ENCODE peak calls at places on chromosomes 12 and 14, in ten cellular contexts. T, S, Z, M, D, Y, G, Q, A and N are unnamed samples.

GRCh38 chr12:116861331-116861730 is 19.9 kb downstream of the HRK start:
- DNase-seq in Y (peak), G (no peak), T (peak), S (no peak), Z (peak), Q (no peak), A (peak), D (no peak), M (peak), N (peak)

GRCh38 chr12:106416273-106416672 is 58.7 kb downstream of the POLR3B start:
- DNase-seq in D (no peak), G (no peak), T (no peak), Y (peak), Z (no peak), M (no peak), Q (no peak), S (no peak), A (no peak), N (no peak)

GRCh38 chr14:105389534-105389933 is 8.8 kb upstream of the TEX22 start:
- DNase-seq in Y (no peak), Q (no peak), A (peak), T (no peak), S (no peak), D (no peak), M (no peak), Z (no peak), G (no peak), N (no peak)

GRCh38 chr14:61385002-61385685 is 63.8 kb downstream of the PRKCH start:
- DNase-seq in S (no peak), A (no peak), T (no peak), M (no peak), G (no peak), Q (no peak), Z (no peak), D (no peak), Y (peak), N (no peak)

GRCh38 chr12:24852420-24852819 is 96.5 kb downstream of the BCAT1 start:
- DNase-seq in M (no peak), Q (no peak), Y (no peak), Z (no peak), S (no peak), G (no peak), T (no peak), D (no peak), A (no peak), N (no peak)

GRCh38 chr12:104376650-104377506 is 73.3 kb downstream of the EID3 start:
- DNase-seq in Z (no peak), D (no peak), Q (no peak), S (no peak), G (no peak), T (no peak), M (no peak), Y (peak), A (no peak), N (no peak)

GRCh38 chr12:11513288-11513687 is 117.9 kb upstream of the PRB2 start:
- DNase-seq in Z (no peak), S (no peak), T (no peak), M (no peak), Q (no peak), D (peak), Y (peak), G (no peak), A (no peak), N (no peak)

GRCh38 chr14:68716698-68717097 is 76.2 kb downstream of the ZFP36L1 start:
- DNase-seq in G (no peak), M (no peak), Y (no peak), Q (no peak), Z (no peak), S (no peak), D (peak), T (no peak), A (no peak), N (no peak)

GRCh38 chr14:34322940-34323418 is 139.1 kb downstream of the SPTSSA start:
- DNase-seq in M (no peak), G (no peak), Q (peak), A (peak), Y (peak), D (peak), S (peak), T (peak), Z (peak), N (peak)

GRCh38 chr12:19639781-19640180 is 200.5 kb downstream of the AEBP2 start:
- DNase-seq in G (no peak), S (no peak), D (no peak), Q (no peak), M (no peak), Z (no peak), Y (no peak), T (no peak), A (no peak), N (no peak)

GRCh38 chr12:117587646-117588287 is 226.3 kb upstream of the NOS1 start:
- DNase-seq in A (peak), D (peak), Y (peak), Z (peak), T (peak), G (peak), M (no peak), S (peak), Q (peak), N (peak)

GRCh38 chr12:85626031-85626781 is 210.0 kb downstream of the RASSF9 start:
- DNase-seq in D (no peak), A (no peak), M (no peak), Y (peak), Z (no peak), T (no peak), G (no peak), Q (no peak), S (peak), N (no peak)

GRCh38 chr14:65222434-65222833 is 120.1 kb upstream of the MAX start:
- DNase-seq in A (peak), S (peak), D (no peak), Q (peak), T (peak), G (no peak), M (no peak), Z (peak), Y (peak), N (peak)

GRCh38 chr14:53027031-53027430 is 76.2 kb upstream of the FERMT2 start:
- DNase-seq in A (no peak), Y (no peak), G (no peak), S (no peak), T (no peak), D (no peak), Q (no peak), M (no peak), Z (no peak), N (no peak)

GRCh38 chr12:83461326-83461985 is 774.8 kb downstream of the TMTC2 start:
- DNase-seq in D (no peak), Y (peak), Z (no peak), Q (no peak), T (no peak), M (no peak), A (no peak), S (no peak), G (no peak), N (no peak)

GRCh38 chr14:69749956-69750355 is 17.0 kb upstream of the SRSF5 start:
- DNase-seq in Q (no peak), D (peak), G (no peak), T (no peak), M (peak), Y (no peak), A (no peak), S (no peak), Z (no peak), N (no peak)

GRCh38 chr12:22416831-22417230 is 82.3 kb upstream of the ST8SIA1 start:
- DNase-seq in T (no peak), G (no peak), D (no peak), A (no peak), M (no peak), Y (peak), S (no peak), Z (no peak), Q (no peak), N (no peak)

GRCh38 chr14:101620039-101620788 is 58.9 kb downstream of the DIO3 start:
- DNase-seq in S (no peak), Z (no peak), A (no peak), Y (no peak), T (peak), G (no peak), M (no peak), Q (no peak), D (no peak), N (no peak)

GRCh38 chr12:1741154-1741949 is 50.5 kb downstream of the ADIPOR2 start:
- DNase-seq in Y (peak), M (no peak), A (no peak), S (no peak), Q (no peak), T (no peak), Z (no peak), D (peak), G (no peak), N (no peak)

GRCh38 chr12:91990525-91990924 is 155.1 kb downstream of the BTG1 start:
- DNase-seq in Z (no peak), Y (peak), A (no peak), S (no peak), G (no peak), T (no peak), D (no peak), M (no peak), Q (no peak), N (no peak)

GRCh38 chr14:104968153-104968527 is 10.0 kb downstream of the AHNAK2 start:
- DNase-seq in G (peak), Q (no peak), A (peak), T (no peak), S (peak), D (no peak), Y (peak), M (no peak), Z (no peak), N (no peak)

GRCh38 chr12:112843272-112843671 is 51.7 kb downstream of the RPH3A start:
- DNase-seq in M (no peak), Y (peak), S (no peak), A (no peak), Q (no peak), G (no peak), D (no peak), Z (no peak), T (no peak), N (no peak)

GRCh38 chr12:89355243-89356068 is 3.2 kb upstream of the DUSP6 start:
- DNase-seq in D (peak), Q (no peak), T (no peak), S (no peak), Y (peak), G (no peak), A (no peak), Z (no peak), M (no peak), N (no peak)

GRCh38 chr12:124174949-124175348 is 119.9 kb upstream of the RFLNA start:
- DNase-seq in Z (no peak), A (no peak), Y (no peak), M (no peak), D (no peak), S (no peak), Q (no peak), T (no peak), G (no peak), N (no peak)

GRCh38 chr12:79891506-79892162 is 43.3 kb downstream of the PPP1R12A start:
- DNase-seq in S (no peak), D (no peak), M (no peak), A (no peak), Z (no peak), G (no peak), Q (no peak), T (no peak), Y (peak), N (no peak)

GRCh38 chr12:50387972-50388478 is 8.4 kb downstream of the FAM186A start:
- DNase-seq in T (no peak), A (no peak), M (no peak), Y (no peak), Z (no peak), D (peak), S (no peak), Q (no peak), G (no peak), N (no peak)

GRCh38 chr14:57391609-57392195 is 1.3 kb downstream of the NAA30 start:
- DNase-seq in Z (no peak), S (no peak), G (no peak), Y (no peak), A (no peak), M (no peak), Q (no peak), D (no peak), T (no peak), N (no peak)

GRCh38 chr12:46354111-46354798 is 18.3 kb downstream of the SLC38A2 start:
- DNase-seq in Y (no peak), A (no peak), G (no peak), D (no peak), Z (no peak), M (no peak), Q (no peak), S (no peak), T (no peak), N (no peak)

DNA sequence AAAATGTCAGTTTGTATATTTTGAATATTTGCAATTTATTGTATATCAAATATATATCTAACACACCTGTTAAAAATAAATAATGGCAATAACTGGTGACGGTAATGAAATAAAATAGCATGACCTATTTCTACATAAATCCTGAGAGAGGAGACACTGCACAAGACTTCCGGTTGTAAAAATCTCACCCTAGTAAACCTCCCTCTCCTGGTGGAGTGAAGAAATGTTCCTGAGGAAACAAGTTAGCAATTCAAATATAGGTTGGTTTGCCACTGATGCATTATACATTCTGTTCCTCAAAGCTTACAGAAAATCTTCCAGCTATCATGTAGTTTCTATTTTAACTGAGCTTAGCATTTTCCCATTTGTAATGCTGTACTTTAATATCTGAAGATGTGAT is 166.2 kb upstream of the SYT10 start:
- DNase-seq in T (no peak), M (no peak), Z (no peak), A (no peak), Q (no peak), G (no peak), S (peak), D (peak), Y (no peak), N (no peak)
- TF ChIP-seq CTCF in T (no peak), M (peak), Z (no peak), A (no peak), Q (peak), G (no peak), S (peak), D (no peak), Y (no peak), N (no peak)

GRCh38 chr12:16492240-16492639 is 113.7 kb downstream of the LMO3 start:
- DNase-seq in S (no peak), T (no peak), M (no peak), D (no peak), Q (no peak), Z (no peak), A (no peak), Y (no peak), G (no peak), N (no peak)
- TF ChIP-seq CTCF in S (no peak), T (no peak), M (no peak), D (no peak), Q (no peak), Z (no peak), A (no peak), Y (no peak), G (no peak), N (no peak)

GRCh38 chr14:39704581-39704980 is 272.3 kb upstream of the FBXO33 start:
- DNase-seq in S (no peak), M (no peak), Y (no peak), A (no peak), D (no peak), T (no peak), G (no peak), Q (no peak), Z (no peak), N (no peak)
- TF ChIP-seq CTCF in S (no peak), M (no peak), Y (no peak), A (no peak), D (peak), T (no peak), G (no peak), Q (peak), Z (no peak), N (no peak)

DNA sequence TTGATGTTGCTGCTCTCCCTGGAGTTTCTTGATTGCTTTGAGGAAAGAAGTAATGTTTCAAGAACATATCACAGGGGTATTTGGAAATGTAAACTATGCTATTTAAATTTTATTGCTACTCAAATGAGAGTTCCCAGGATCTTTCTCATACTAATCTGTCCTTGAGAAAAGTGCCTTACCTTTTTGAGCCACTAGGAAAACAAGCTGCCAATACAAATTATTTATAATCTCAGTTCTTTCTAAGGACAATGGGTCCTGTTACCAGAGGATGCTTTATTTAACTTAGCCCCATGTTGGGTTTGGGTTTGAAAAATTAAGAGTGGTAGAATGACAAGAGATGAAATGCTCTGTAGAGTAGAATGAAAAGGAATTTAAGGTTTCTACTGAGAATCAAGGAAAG is 258.2 kb upstream of the PRKD1 start:
- DNase-seq in T (no peak), A (no peak), D (no peak), G (no peak), Q (no peak), Z (no peak), M (no peak), Y (no peak), S (no peak), N (no peak)
- TF ChIP-seq CTCF in T (no peak), A (no peak), D (no peak), G (no peak), Q (peak), Z (peak), M (no peak), Y (no peak), S (no peak), N (no peak)

DNA sequence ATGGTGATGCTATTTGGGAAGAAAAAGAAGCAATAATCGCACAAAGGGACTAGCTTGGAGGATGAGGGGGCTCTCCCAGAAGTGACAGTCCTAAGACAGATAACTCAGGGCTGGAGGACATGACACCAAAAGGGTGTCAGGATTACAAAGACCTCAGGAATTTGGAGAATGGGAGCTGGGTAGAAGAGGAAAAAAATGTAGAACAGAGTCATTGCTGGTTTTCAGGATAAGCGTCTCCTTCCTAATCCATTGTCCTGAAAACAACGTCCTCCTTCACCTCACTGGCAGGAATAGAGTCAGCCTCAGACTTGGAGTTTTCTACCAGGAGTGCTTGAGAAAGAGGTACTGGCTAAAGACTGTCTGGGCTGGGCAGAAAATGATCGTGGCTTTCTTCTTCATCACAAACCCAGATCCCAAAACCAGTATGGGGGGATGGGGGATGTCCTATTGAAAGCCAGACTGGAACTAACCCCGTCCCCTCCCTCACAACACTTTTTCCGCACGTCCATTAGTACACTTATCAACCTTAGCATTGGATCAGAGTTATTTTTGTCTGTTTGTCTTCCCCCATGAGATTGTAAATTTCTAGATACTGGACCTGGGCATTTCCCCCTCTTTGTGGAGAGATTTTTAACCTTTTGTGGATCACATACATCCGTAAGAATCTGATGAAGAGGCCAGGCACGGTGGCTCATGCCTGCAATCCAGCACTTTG is 14.3 kb downstream of the B4GALNT3 start:
- DNase-seq in Q (no peak), Z (no peak), T (no peak), S (no peak), G (no peak), Y (peak), A (no peak), D (no peak), M (no peak), N (no peak)
- TF ChIP-seq CTCF in Q (no peak), Z (no peak), T (no peak), S (no peak), G (no peak), Y (no peak), A (no peak), D (no peak), M (no peak), N (no peak)

GRCh38 chr14:51652168-51653095 is 722 bp downstream of the FRMD6 start:
- DNase-seq in A (peak), M (no peak), S (no peak), D (no peak), Y (peak), Q (no peak), G (no peak), T (peak), Z (peak), N (no peak)
- TF ChIP-seq CTCF in A (no peak), M (no peak), S (no peak), D (no peak), Y (no peak), Q (peak), G (peak), T (no peak), Z (no peak), N (no peak)

GRCh38 chr14:22875003-22875747 is 3.6 kb downstream of the LRP10 start:
- DNase-seq in Q (no peak), S (no peak), Z (no peak), M (no peak), Y (no peak), D (no peak), A (no peak), T (no peak), G (no peak), N (peak)

GRCh38 chr14:22871962-22872832 is 657 bp downstream of the LRP10 start:
- DNase-seq in S (peak), G (peak), Z (peak), Q (peak), A (peak), D (peak), T (peak), Y (peak), M (no peak), N (peak)

GRCh38 chr14:22871200-22871961 is at the start of gene LRP10:
- DNase-seq in M (peak), D (peak), S (peak), A (peak), G (peak), Q (peak), Z (peak), Y (peak), T (peak), N (peak)

GRCh38 chr14:22870811-22871199 is 735 bp upstream of the LRP10 start:
- DNase-seq in Q (no peak), G (no peak), A (no peak), Y (no peak), Z (no peak), M (no peak), T (no peak), D (no peak), S (no peak), N (no peak)

DNA sequence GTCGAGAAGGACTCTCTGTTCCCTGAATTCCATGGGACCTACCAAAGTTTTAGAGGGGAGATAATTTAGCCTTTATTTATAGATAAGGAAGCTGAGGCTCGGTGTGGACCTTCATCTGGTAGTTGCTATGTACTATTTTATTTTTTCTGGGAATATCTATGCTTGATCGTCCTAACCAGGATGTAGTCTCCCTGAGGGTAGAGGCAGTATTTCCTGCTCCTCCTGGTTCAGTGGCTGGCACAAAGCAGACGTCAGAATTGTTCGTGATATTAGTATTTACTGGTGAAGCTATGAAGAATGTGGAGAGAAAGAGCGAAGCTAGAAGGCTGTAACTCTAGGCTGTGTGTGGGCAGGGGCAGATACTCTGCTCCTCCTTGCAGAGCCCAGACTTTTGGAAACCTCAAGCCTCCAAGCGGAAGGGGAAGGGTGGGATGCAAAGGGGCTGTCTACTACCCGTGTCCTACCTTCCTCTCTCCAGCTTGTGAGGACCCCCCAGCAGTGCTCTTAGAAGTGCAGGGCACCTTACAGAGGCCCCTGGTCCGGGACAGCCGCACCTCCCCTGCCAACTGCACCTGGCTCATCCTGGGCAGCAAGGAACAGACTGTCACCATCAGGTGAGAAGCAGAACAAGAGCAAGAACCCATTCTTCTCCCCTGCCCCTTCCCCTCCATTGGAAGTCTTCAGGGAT is 1.4 kb downstream of the LRP10 start:
- DNase-seq in S (no peak), Q (no peak), M (no peak), A (no peak), D (no peak), Z (no peak), G (no peak), Y (no peak), T (no peak), N (peak)
- TF ChIP-seq CTCF in S (no peak), Q (peak), M (no peak), A (no peak), D (no peak), Z (no peak), G (no peak), Y (no peak), T (no peak), N (no peak)